ENCODE peak calls at places on chromosome 17, in nine cellular contexts. D, Y, Q, L, S, I, J, X and F are unnamed samples.

GRCh38 chr17:46158323-46159296 is 34.6 kb downstream of the KANSL1 start:
- DNase-seq in Q (no peak), I (no peak), D (no peak), L (no peak), S (no peak), X (peak; percentile 38), J (no peak), Y (no peak), F (no peak)

GRCh38 chr17:17028059-17028877 is 14.0 kb upstream of the MPRIP start:
- DNase-seq in L (no peak), Y (peak; percentile 81), S (peak; percentile 93), D (no peak), I (peak; percentile 90), X (peak; percentile 99), Q (peak; percentile 75), J (peak; percentile 92), F (peak; percentile 91)

GRCh38 chr17:49528966-49529365 is 33.9 kb downstream of the NGFR start:
- DNase-seq in X (no peak), D (no peak), L (no peak), Q (no peak), Y (no peak), I (no peak), J (no peak), S (no peak), F (peak; percentile 12)

GRCh38 chr17:1180958-1181768 is 1.4 kb upstream of the ABR start:
- DNase-seq in I (no peak), X (no peak), D (no peak), Q (no peak), Y (no peak), S (no peak), J (no peak), L (peak; percentile 86), F (no peak)

GRCh38 chr17:46151762-46152161 is 41.5 kb downstream of the KANSL1 start:
- DNase-seq in S (no peak), D (no peak), J (no peak), Q (no peak), Y (no peak), L (no peak), I (peak; percentile 46), X (no peak), F (no peak)

GRCh38 chr17:66945451-66945850 is 19.1 kb upstream of the CACNG4 start:
- DNase-seq in I (peak; percentile 14), L (no peak), Y (peak; percentile 64), D (no peak), S (peak; percentile 26), X (no peak), Q (no peak), J (no peak), F (peak; percentile 41)

GRCh38 chr17:81831957-81832607 is 1.0 kb downstream of the MCRIP1 start:
- DNase-seq in Y (peak; percentile 78), X (peak; percentile 63), I (peak; percentile 56), Q (no peak), L (no peak), J (peak; percentile 67), D (peak; percentile 31), S (peak; percentile 78), F (no peak)

GRCh38 chr17:79925242-79925957 is 86.2 kb upstream of the CBX4 start:
- DNase-seq in Q (peak; percentile 63), Y (peak; percentile 93), D (no peak), X (no peak), I (peak; percentile 31), L (no peak), S (peak; percentile 92), J (peak; percentile 88), F (no peak)

GRCh38 chr17:52159159-52159809 is 770 bp upstream of the CA10 start:
- DNase-seq in Q (no peak), Y (peak; percentile 33), I (no peak), L (no peak), X (no peak), D (no peak), S (no peak), J (no peak), F (peak; percentile 71)

GRCh38 chr17:80720624-80721577 is 176.3 kb downstream of the RPTOR start:
- DNase-seq in Q (peak; percentile 52), D (no peak), L (no peak), S (no peak), J (no peak), Y (no peak), X (peak; percentile 97), I (peak; percentile 58), F (no peak)

GRCh38 chr17:63445571-63446217 is 412 bp downstream of the CYB561 start:
- DNase-seq in I (no peak), S (peak; percentile 81), Y (no peak), L (peak; percentile 64), Q (peak; percentile 64), D (no peak), X (peak; percentile 55), J (peak; percentile 58), F (no peak)

GRCh38 chr17:63447688-63448005 is 1.5 kb upstream of the CYB561 start:
- DNase-seq in L (no peak), X (no peak), S (no peak), Q (peak; percentile 66), J (no peak), I (no peak), D (no peak), Y (no peak), F (no peak)

GRCh38 chr17:63446981-63447687 is 1.0 kb upstream of the CYB561 start:
- DNase-seq in Q (peak; percentile 91), S (no peak), D (peak; percentile 48), L (no peak), I (no peak), X (no peak), J (peak; percentile 65), Y (no peak), F (no peak)

GRCh38 chr17:63445065-63445464 is 1.0 kb downstream of the CYB561 start:
- DNase-seq in J (no peak), X (no peak), Y (no peak), L (no peak), I (no peak), Q (no peak), S (no peak), D (no peak), F (no peak)

GRCh38 chr17:63446218-63446980 is at the start of gene CYB561:
- DNase-seq in J (peak; percentile 89), Y (peak; percentile 88), L (peak; percentile 90), D (peak; percentile 75), X (peak; percentile 78), Q (peak; percentile 79), I (peak; percentile 62), S (peak; percentile 94), F (no peak)
- TF ChIP-seq CTCF in J (peak; percentile 24), Y (no peak), L (peak; percentile 37), D (no peak), X (no peak), Q (peak; percentile 20), I (peak; percentile 14), S (peak; percentile 28), F (peak; percentile 44)

GRCh38 chr17:18947866-18948265 is 4.1 kb upstream of the SLC5A10 start:
- DNase-seq in Q (no peak), J (no peak), L (no peak), S (peak; percentile 27), X (no peak), I (no peak), Y (no peak), D (no peak), F (no peak)

GRCh38 chr17:18950944-18951905 is 740 bp upstream of the SLC5A10 start:
- DNase-seq in X (no peak), J (no peak), S (peak; percentile 72), D (no peak), I (peak; percentile 21), L (no peak), Y (no peak), Q (no peak), F (peak; percentile 52)

GRCh38 chr17:18951941-18952842 is at the start of gene SLC5A10:
- DNase-seq in X (no peak), D (no peak), J (no peak), Q (no peak), L (no peak), Y (no peak), S (peak; percentile 46), I (no peak), F (peak; percentile 55)

GRCh38 chr17:18948476-18949006 is 3.4 kb upstream of the SLC5A10 start:
- DNase-seq in J (no peak), Y (no peak), D (no peak), S (peak; percentile 52), L (no peak), Q (no peak), I (no peak), X (no peak), F (no peak)

DNA sequence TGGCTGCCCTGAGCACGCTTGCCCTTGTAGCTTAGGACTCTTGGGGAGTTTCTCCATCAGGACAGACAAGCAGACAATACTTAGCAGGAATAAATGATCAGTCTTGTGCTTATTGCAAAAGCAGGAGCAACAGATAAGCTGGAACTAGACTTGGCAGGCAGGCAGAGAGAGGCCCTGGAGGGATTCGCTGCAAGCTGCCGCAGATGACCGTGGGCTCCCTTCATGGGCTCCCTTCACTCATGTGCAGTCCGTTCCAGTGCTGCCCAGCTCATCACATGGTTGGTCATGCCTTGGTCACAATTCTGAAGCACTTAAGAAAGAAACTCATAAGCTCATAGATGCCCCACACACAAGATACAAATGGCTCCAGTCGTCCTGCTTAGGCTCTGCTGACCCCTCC is 2.4 kb upstream of the SLC5A10 start:
- DNase-seq in D (no peak), L (no peak), J (no peak), I (no peak), X (no peak), S (peak; percentile 41), Q (peak; percentile 76), Y (no peak), F (no peak)
- TF ChIP-seq CTCF in D (no peak), L (no peak), J (no peak), I (no peak), X (no peak), S (no peak), Q (no peak), Y (no peak), F (no peak)

GRCh38 chr17:48241770-48242497 is 134.4 kb downstream of the SNX11 start:
- DNase-seq in I (no peak), Y (no peak), X (no peak), J (no peak), S (no peak), L (no peak), Q (no peak), D (no peak), F (no peak)

GRCh38 chr17:48244814-48245213 is 137.2 kb downstream of the SNX11 start:
- DNase-seq in X (no peak), J (no peak), S (no peak), Y (no peak), I (no peak), L (no peak), D (no peak), Q (no peak), F (no peak)

GRCh38 chr17:48246623-48247022 is 139.1 kb downstream of the SNX11 start:
- DNase-seq in S (no peak), Q (no peak), D (no peak), J (no peak), I (peak; percentile 32), Y (no peak), X (peak; percentile 67), L (no peak), F (no peak)

GRCh38 chr17:48247038-48247437 is 139.5 kb downstream of the SNX11 start:
- DNase-seq in I (no peak), S (no peak), X (no peak), L (no peak), Y (no peak), D (no peak), Q (no peak), J (no peak), F (no peak)

GRCh38 chr17:48244121-48244711 is 136.7 kb downstream of the SNX11 start:
- DNase-seq in X (peak; percentile 18), L (no peak), Q (peak; percentile 46), J (no peak), I (peak; percentile 54), D (no peak), Y (no peak), S (no peak), F (no peak)
- TF ChIP-seq CTCF in X (no peak), L (no peak), Q (no peak), J (no peak), I (no peak), D (no peak), Y (no peak), S (no peak), F (no peak)

GRCh38 chr17:59534583-59534982 is 30.8 kb upstream of the DHX40 start:
- DNase-seq in J (no peak), I (peak; percentile 6), Y (no peak), D (no peak), X (no peak), S (no peak), Q (peak; percentile 14), L (no peak), F (no peak)
- TF ChIP-seq CTCF in J (no peak), I (peak; percentile 16), Y (no peak), D (no peak), X (no peak), S (no peak), Q (no peak), L (no peak), F (peak; percentile 55)